ENCODE peak calls at places on chromosomes 12 and 14, in eight cellular contexts. T, Z, Y, V, M, K, P and J are unnamed samples.

GRCh38 chr12:53795927-53796326 is 44.1 kb upstream of the CISTR start:
- DNase-seq in Y (no peak), P (no peak), M (no peak), Z (no peak), K (no peak), V (peak; percentile 23), T (no peak), J (no peak)

GRCh38 chr12:12786716-12787601 is 1.5 kb downstream of the APOLD1 start:
- DNase-seq in M (no peak), Y (peak; percentile 88), T (peak; percentile 91), Z (peak; percentile 98), V (peak; percentile 30), K (peak; percentile 63), P (peak; percentile 70), J (peak; percentile 88)

GRCh38 chr14:46250113-46250703 is 401.4 kb downstream of the RPL10L start:
- DNase-seq in T (no peak), K (no peak), Y (peak; percentile 27), P (no peak), M (no peak), V (peak; percentile 2), Z (no peak), J (no peak)

GRCh38 chr14:104661086-104661485 is 28.3 kb upstream of the INF2 start:
- DNase-seq in K (no peak), M (no peak), Y (no peak), V (no peak), Z (no peak), T (no peak), P (no peak), J (no peak)

GRCh38 chr12:4290011-4290790 is 16.6 kb downstream of the CCND2 start:
- DNase-seq in T (no peak), P (no peak), K (no peak), V (no peak), M (no peak), Y (no peak), Z (no peak), J (no peak)

GRCh38 chr12:21988619-21989018 is 47.4 kb upstream of the ABCC9 start:
- DNase-seq in M (no peak), Y (no peak), P (no peak), K (no peak), T (no peak), Z (no peak), V (no peak), J (no peak)

GRCh38 chr14:64092338-64092737 is 201.8 kb downstream of the ESR2 start:
- DNase-seq in P (no peak), M (no peak), T (no peak), K (no peak), Y (peak; percentile 53), V (no peak), Z (no peak), J (no peak)

GRCh38 chr12:47612953-47613352 is 92.9 kb downstream of the RPAP3 start:
- DNase-seq in V (no peak), Y (no peak), P (no peak), Z (no peak), T (no peak), K (no peak), M (no peak), J (no peak)

GRCh38 chr14:51547260-51547659 is 104.5 kb upstream of the FRMD6 start:
- DNase-seq in P (no peak), M (no peak), V (no peak), K (no peak), T (peak; percentile 88), Y (peak; percentile 94), Z (peak; percentile 83), J (no peak)

GRCh38 chr12:9372202-9372601 is 164.0 kb upstream of the PZP start:
- DNase-seq in P (no peak), Z (no peak), M (no peak), K (peak; percentile 59), V (no peak), T (no peak), Y (peak; percentile 39), J (no peak)